ENCODE peak calls at places on chromosomes 16 and 17, in nine cellular contexts. One of them, this sample, is unnamed.
A peak's percentile ranks its signal among the peaks of the same experiment; 100 is the strongest.

GRCh38 chr17:36749493-36749892 is 148.1 kb downstream of the MRM1 start:
- DNase-seq in adipocyte: no peak
- DNase-seq in psoas muscle: no peak
- DNase-seq in GM12864: no peak
- DNase-seq in lower lobe of right lung: peak; percentile 6
- DNase-seq in lower leg skin: no peak
- DNase-seq in CD8-positive, alpha-beta T cell: no peak
- DNase-seq in pancreas: no peak
- DNase-seq in thoracic aorta: no peak
- DNase-seq in this sample: no peak

GRCh38 chr17:34740516-34740915 is 161.1 kb downstream of the TMEM132E start:
- DNase-seq in adipocyte: no peak
- DNase-seq in psoas muscle: no peak
- DNase-seq in GM12864: no peak
- DNase-seq in lower lobe of right lung: no peak
- DNase-seq in lower leg skin: no peak
- DNase-seq in CD8-positive, alpha-beta T cell: no peak
- DNase-seq in pancreas: no peak
- DNase-seq in thoracic aorta: no peak
- DNase-seq in this sample: no peak

GRCh38 chr17:80291691-80292487 is 31.2 kb downstream of the RNF213 start:
- DNase-seq in adipocyte: no peak
- DNase-seq in psoas muscle: peak; percentile 14
- DNase-seq in GM12864: no peak
- DNase-seq in lower lobe of right lung: peak; percentile 7
- DNase-seq in lower leg skin: no peak
- DNase-seq in CD8-positive, alpha-beta T cell: no peak
- DNase-seq in pancreas: no peak
- DNase-seq in thoracic aorta: no peak
- DNase-seq in this sample: no peak

GRCh38 chr17:80679816-80680215 is 135.2 kb downstream of the RPTOR start:
- DNase-seq in adipocyte: no peak
- DNase-seq in psoas muscle: no peak
- DNase-seq in GM12864: no peak
- DNase-seq in lower lobe of right lung: no peak
- DNase-seq in lower leg skin: no peak
- DNase-seq in CD8-positive, alpha-beta T cell: no peak
- DNase-seq in pancreas: no peak
- DNase-seq in thoracic aorta: no peak
- DNase-seq in this sample: no peak

GRCh38 chr16:22948058-22948602 is 134.2 kb downstream of the HS3ST2 start:
- DNase-seq in adipocyte: peak; percentile 7
- DNase-seq in psoas muscle: no peak
- DNase-seq in GM12864: no peak
- DNase-seq in lower lobe of right lung: no peak
- DNase-seq in lower leg skin: no peak
- DNase-seq in CD8-positive, alpha-beta T cell: no peak
- DNase-seq in pancreas: peak; percentile 25
- DNase-seq in thoracic aorta: no peak
- DNase-seq in this sample: no peak

GRCh38 chr17:52170963-52171572 is 12.6 kb upstream of the CA10 start:
- DNase-seq in adipocyte: peak; percentile 3
- DNase-seq in psoas muscle: no peak
- DNase-seq in GM12864: no peak
- DNase-seq in lower lobe of right lung: no peak
- DNase-seq in lower leg skin: no peak
- DNase-seq in CD8-positive, alpha-beta T cell: no peak
- DNase-seq in pancreas: no peak
- DNase-seq in thoracic aorta: no peak
- DNase-seq in this sample: no peak

GRCh38 chr16:53999123-53999522 is 287.5 kb downstream of the IRX3 start:
- DNase-seq in adipocyte: no peak
- DNase-seq in psoas muscle: no peak
- DNase-seq in GM12864: no peak
- DNase-seq in lower lobe of right lung: no peak
- DNase-seq in lower leg skin: no peak
- DNase-seq in CD8-positive, alpha-beta T cell: no peak
- DNase-seq in pancreas: no peak
- DNase-seq in thoracic aorta: no peak
- DNase-seq in this sample: no peak

GRCh38 chr17:82874011-82874835 is 34.4 kb upstream of the ZNF750 start:
- DNase-seq in adipocyte: no peak
- DNase-seq in psoas muscle: peak; percentile 53
- DNase-seq in GM12864: no peak
- DNase-seq in lower lobe of right lung: peak; percentile 82
- DNase-seq in lower leg skin: peak; percentile 60
- DNase-seq in CD8-positive, alpha-beta T cell: no peak
- DNase-seq in pancreas: no peak
- DNase-seq in thoracic aorta: no peak
- DNase-seq in this sample: no peak

GRCh38 chr17:75345514-75346167 is 56.4 kb upstream of the SLC25A19 start:
- DNase-seq in adipocyte: no peak
- DNase-seq in psoas muscle: no peak
- DNase-seq in GM12864: peak; percentile 90
- DNase-seq in lower lobe of right lung: no peak
- DNase-seq in lower leg skin: no peak
- DNase-seq in CD8-positive, alpha-beta T cell: no peak
- DNase-seq in pancreas: no peak
- DNase-seq in thoracic aorta: no peak
- DNase-seq in this sample: peak; percentile 83

GRCh38 chr17:1003633-1003971 is 6.7 kb downstream of the TIMM22 start:
- DNase-seq in adipocyte: no peak
- DNase-seq in psoas muscle: peak; percentile 54
- DNase-seq in GM12864: no peak
- DNase-seq in lower lobe of right lung: no peak
- DNase-seq in lower leg skin: no peak
- DNase-seq in CD8-positive, alpha-beta T cell: no peak
- DNase-seq in pancreas: no peak
- DNase-seq in thoracic aorta: no peak
- DNase-seq in this sample: no peak

GRCh38 chr17:73191443-73192218 is 1.2 kb upstream of the COG1 start:
- DNase-seq in adipocyte: peak; percentile 89
- DNase-seq in psoas muscle: peak; percentile 74
- DNase-seq in GM12864: peak; percentile 62
- DNase-seq in lower lobe of right lung: peak; percentile 65
- DNase-seq in lower leg skin: peak; percentile 60
- DNase-seq in CD8-positive, alpha-beta T cell: peak; percentile 50
- DNase-seq in pancreas: peak; percentile 52
- DNase-seq in thoracic aorta: no peak
- DNase-seq in this sample: no peak

GRCh38 chr16:74999208-74999682 is 421 bp downstream of the ZNRF1 start:
- DNase-seq in adipocyte: peak; percentile 66
- DNase-seq in psoas muscle: peak; percentile 69
- DNase-seq in GM12864: no peak
- DNase-seq in lower lobe of right lung: peak; percentile 54
- DNase-seq in lower leg skin: no peak
- DNase-seq in CD8-positive, alpha-beta T cell: peak; percentile 7
- DNase-seq in pancreas: peak; percentile 58
- DNase-seq in thoracic aorta: no peak
- DNase-seq in this sample: no peak

GRCh38 chr17:63446981-63447687 is 1.0 kb upstream of the CYB561 start:
- DNase-seq in adipocyte: no peak
- DNase-seq in psoas muscle: no peak
- DNase-seq in GM12864: no peak
- DNase-seq in lower lobe of right lung: peak; percentile 65
- DNase-seq in lower leg skin: no peak
- DNase-seq in CD8-positive, alpha-beta T cell: peak; percentile 12
- DNase-seq in pancreas: peak; percentile 51
- DNase-seq in thoracic aorta: no peak
- DNase-seq in this sample: peak; percentile 63

GRCh38 chr17:43171761-43172487 is 910 bp downstream of the NBR1 start:
- DNase-seq in adipocyte: peak; percentile 91
- DNase-seq in psoas muscle: no peak
- DNase-seq in GM12864: no peak
- DNase-seq in lower lobe of right lung: no peak
- DNase-seq in lower leg skin: peak; percentile 41
- DNase-seq in CD8-positive, alpha-beta T cell: no peak
- DNase-seq in pancreas: no peak
- DNase-seq in thoracic aorta: no peak
- DNase-seq in this sample: peak; percentile 20

GRCh38 chr16:85354623-85355514 is 242.6 kb upstream of the CIBAR2 start:
- DNase-seq in adipocyte: peak; percentile 71
- DNase-seq in psoas muscle: no peak
- DNase-seq in GM12864: no peak
- DNase-seq in lower lobe of right lung: no peak
- DNase-seq in lower leg skin: no peak
- DNase-seq in CD8-positive, alpha-beta T cell: no peak
- DNase-seq in pancreas: no peak
- DNase-seq in thoracic aorta: no peak
- DNase-seq in this sample: no peak

GRCh38 chr16:56611281-56611833 is 3.0 kb downstream of the MT2A start:
- DNase-seq in adipocyte: peak; percentile 55
- DNase-seq in psoas muscle: peak; percentile 89
- DNase-seq in GM12864: no peak
- DNase-seq in lower lobe of right lung: no peak
- DNase-seq in lower leg skin: no peak
- DNase-seq in CD8-positive, alpha-beta T cell: no peak
- DNase-seq in pancreas: peak; percentile 56
- DNase-seq in thoracic aorta: peak; percentile 59
- DNase-seq in this sample: no peak

GRCh38 chr17:48153711-48154642 is 46.4 kb downstream of the SNX11 start:
- DNase-seq in adipocyte: peak; percentile 77
- DNase-seq in psoas muscle: no peak
- DNase-seq in GM12864: no peak
- DNase-seq in lower lobe of right lung: no peak
- DNase-seq in lower leg skin: no peak
- DNase-seq in CD8-positive, alpha-beta T cell: no peak
- DNase-seq in pancreas: peak; percentile 72
- DNase-seq in thoracic aorta: no peak
- DNase-seq in this sample: no peak

GRCh38 chr17:55402374-55402773 is 19.3 kb downstream of the MMD start:
- DNase-seq in adipocyte: no peak
- DNase-seq in psoas muscle: no peak
- DNase-seq in GM12864: no peak
- DNase-seq in lower lobe of right lung: no peak
- DNase-seq in lower leg skin: no peak
- DNase-seq in CD8-positive, alpha-beta T cell: no peak
- DNase-seq in pancreas: no peak
- DNase-seq in thoracic aorta: no peak
- DNase-seq in this sample: no peak

GRCh38 chr16:30997887-30998711 is 12.3 kb downstream of the STX1B start:
- DNase-seq in adipocyte: peak; percentile 87
- DNase-seq in psoas muscle: no peak
- DNase-seq in GM12864: no peak
- DNase-seq in lower lobe of right lung: no peak
- DNase-seq in lower leg skin: no peak
- DNase-seq in CD8-positive, alpha-beta T cell: no peak
- DNase-seq in pancreas: no peak
- DNase-seq in thoracic aorta: no peak
- DNase-seq in this sample: no peak
- H3K4me3 ChIP-seq in adipocyte: peak overlapping the region; percentile 73
- H3K4me3 ChIP-seq in psoas muscle: peak overlapping the region; percentile 73
- H3K4me3 ChIP-seq in GM12864: no peak overlapping the region
- H3K4me3 ChIP-seq in lower lobe of right lung: peak overlapping the region; percentile 45
- H3K4me3 ChIP-seq in lower leg skin: no peak overlapping the region
- H3K4me3 ChIP-seq in CD8-positive, alpha-beta T cell: no peak overlapping the region
- H3K4me3 ChIP-seq in pancreas: no peak overlapping the region
- H3K4me3 ChIP-seq in thoracic aorta: peak overlapping the region; percentile 77
- H3K4me3 ChIP-seq in this sample: no peak overlapping the region

GRCh38 chr17:49741009-49741691 is 22.8 kb downstream of the FAM117A start:
- DNase-seq in adipocyte: no peak
- DNase-seq in psoas muscle: no peak
- DNase-seq in GM12864: no peak
- DNase-seq in lower lobe of right lung: no peak
- DNase-seq in lower leg skin: no peak
- DNase-seq in CD8-positive, alpha-beta T cell: no peak
- DNase-seq in pancreas: no peak
- DNase-seq in thoracic aorta: no peak
- DNase-seq in this sample: peak; percentile 65
- H3K4me3 ChIP-seq in adipocyte: no peak overlapping the region
- H3K4me3 ChIP-seq in psoas muscle: no peak overlapping the region
- H3K4me3 ChIP-seq in GM12864: peak overlapping the region; percentile 21
- H3K4me3 ChIP-seq in lower lobe of right lung: no peak overlapping the region
- H3K4me3 ChIP-seq in lower leg skin: no peak overlapping the region
- H3K4me3 ChIP-seq in CD8-positive, alpha-beta T cell: peak overlapping the region; percentile 22
- H3K4me3 ChIP-seq in pancreas: no peak overlapping the region
- H3K4me3 ChIP-seq in thoracic aorta: peak overlapping the region; percentile 40
- H3K4me3 ChIP-seq in this sample: peak overlapping the region; percentile 21

DNA sequence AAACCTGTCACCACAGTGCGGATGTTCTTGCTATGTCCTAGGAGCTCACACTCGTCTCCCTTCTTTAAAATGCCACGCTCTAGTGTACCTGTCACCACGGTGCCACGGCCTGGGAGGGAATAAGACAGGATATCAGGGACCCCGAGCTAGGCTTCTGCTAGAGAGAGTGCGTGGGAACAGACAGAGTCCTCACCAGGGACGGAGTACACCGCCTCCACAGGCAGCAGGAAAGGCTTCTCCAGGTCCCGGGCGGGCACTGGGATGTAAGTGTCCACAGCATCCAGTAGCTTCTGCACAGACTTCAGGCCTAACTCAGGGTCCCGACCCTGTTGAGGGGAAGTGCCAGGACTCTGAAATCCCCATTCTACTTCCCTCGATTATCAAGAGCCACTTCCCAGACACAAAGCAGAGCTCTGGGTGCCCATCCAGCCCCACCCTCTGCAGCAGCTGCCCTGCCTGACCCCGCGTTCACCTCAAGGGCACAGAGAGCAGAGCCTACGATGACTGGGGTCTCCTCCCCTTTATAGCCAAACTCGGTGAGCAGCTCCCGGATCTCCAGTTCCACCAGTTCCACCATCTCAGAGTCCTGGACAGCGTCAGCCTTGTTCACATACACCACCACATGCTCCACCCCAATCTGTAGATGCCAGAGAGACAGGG is 1.8 kb downstream of the TUFM start:
- DNase-seq in adipocyte: no peak
- DNase-seq in psoas muscle: no peak
- DNase-seq in GM12864: no peak
- DNase-seq in lower lobe of right lung: no peak
- DNase-seq in lower leg skin: no peak
- DNase-seq in CD8-positive, alpha-beta T cell: no peak
- DNase-seq in pancreas: no peak
- DNase-seq in thoracic aorta: no peak
- DNase-seq in this sample: no peak
- H3K4me3 ChIP-seq in adipocyte: peak overlapping the region; percentile 100
- H3K4me3 ChIP-seq in psoas muscle: peak overlapping the region; percentile 95
- H3K4me3 ChIP-seq in GM12864: no peak overlapping the region
- H3K4me3 ChIP-seq in lower lobe of right lung: no peak overlapping the region
- H3K4me3 ChIP-seq in lower leg skin: no peak overlapping the region
- H3K4me3 ChIP-seq in CD8-positive, alpha-beta T cell: no peak overlapping the region
- H3K4me3 ChIP-seq in pancreas: no peak overlapping the region
- H3K4me3 ChIP-seq in thoracic aorta: no peak overlapping the region
- H3K4me3 ChIP-seq in this sample: no peak overlapping the region

DNA sequence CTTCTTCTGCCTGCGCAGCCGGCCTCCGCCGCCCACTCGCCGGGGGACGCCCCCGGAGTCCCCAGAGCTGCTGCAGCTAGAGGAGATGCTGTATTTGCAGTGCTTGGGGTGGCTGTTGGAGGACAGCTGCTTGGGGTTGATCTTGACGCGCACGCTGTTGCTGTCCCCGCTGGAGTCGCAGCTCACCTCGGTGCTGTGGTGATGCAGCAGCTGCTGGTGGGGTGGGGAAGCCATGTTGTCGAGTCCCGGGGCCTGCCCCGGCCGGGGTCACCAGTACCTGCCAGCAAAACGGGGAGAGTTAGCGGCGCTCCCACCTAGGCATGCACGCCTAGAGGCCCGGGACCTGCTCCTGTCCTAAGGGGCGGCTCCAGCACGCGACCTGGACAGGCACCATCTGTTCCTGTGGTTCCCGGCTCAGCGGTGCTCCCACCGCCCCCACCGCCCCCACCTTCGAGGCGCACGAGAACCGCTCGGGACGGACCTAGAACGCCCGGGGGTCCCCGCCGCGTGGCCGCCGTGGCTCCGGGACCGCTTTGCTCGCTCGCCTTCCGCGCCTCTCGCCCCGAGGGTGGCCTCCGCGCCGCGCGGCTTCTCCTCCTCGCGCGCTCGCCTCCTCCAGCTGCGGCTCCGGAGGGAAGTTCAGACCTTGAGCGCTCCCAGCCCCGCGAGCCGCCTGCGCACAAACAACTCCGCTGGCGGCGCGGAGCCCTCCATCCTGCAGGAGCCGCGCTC is 867 bp downstream of the ADCY9 start:
- DNase-seq in adipocyte: peak; percentile 86
- DNase-seq in psoas muscle: peak; percentile 82
- DNase-seq in GM12864: no peak
- DNase-seq in lower lobe of right lung: peak; percentile 75
- DNase-seq in lower leg skin: peak; percentile 24
- DNase-seq in CD8-positive, alpha-beta T cell: peak; percentile 28
- DNase-seq in pancreas: peak; percentile 65
- DNase-seq in thoracic aorta: no peak
- DNase-seq in this sample: peak; percentile 27
- H3K4me3 ChIP-seq in adipocyte: peak overlapping the region; percentile 79
- H3K4me3 ChIP-seq in psoas muscle: peak overlapping the region; percentile 83
- H3K4me3 ChIP-seq in GM12864: peak overlapping the region; percentile 19
- H3K4me3 ChIP-seq in lower lobe of right lung: peak overlapping the region; percentile 79
- H3K4me3 ChIP-seq in lower leg skin: peak overlapping the region; percentile 39
- H3K4me3 ChIP-seq in CD8-positive, alpha-beta T cell: peak overlapping the region; percentile 55
- H3K4me3 ChIP-seq in pancreas: peak overlapping the region; percentile 73
- H3K4me3 ChIP-seq in thoracic aorta: peak overlapping the region; percentile 80
- H3K4me3 ChIP-seq in this sample: peak overlapping the region; percentile 34

This sample was measured in GM06990.